ENCODE peak calls at places on chromosomes 6 and 20, in four cellular contexts. One of them, this sample, is unnamed.

GRCh38 chr6:157133856-157134255 is 189.5 kb downstream of the TMEM242 start:
- DNase-seq in HepG2: no peak
- DNase-seq in WTC11: no peak
- DNase-seq in K562: no peak
- DNase-seq in this sample: no peak

GRCh38 chr6:6661684-6662083 is 73.2 kb downstream of the LY86 start:
- DNase-seq in HepG2: peak
- DNase-seq in WTC11: no peak
- DNase-seq in K562: no peak
- DNase-seq in this sample: peak

GRCh38 chr6:161372422-161372793 is 98.5 kb upstream of the AGPAT4 start:
- DNase-seq in HepG2: no peak
- DNase-seq in WTC11: no peak
- DNase-seq in K562: no peak
- DNase-seq in this sample: no peak

GRCh38 chr6:155455766-155456165 is at the start of gene NOX3:
- DNase-seq in HepG2: no peak
- DNase-seq in WTC11: no peak
- DNase-seq in K562: no peak
- DNase-seq in this sample: no peak

GRCh38 chr6:129543981-129544380 is 166.0 kb downstream of the ARHGAP18 start:
- DNase-seq in HepG2: no peak
- DNase-seq in WTC11: no peak
- DNase-seq in K562: no peak
- DNase-seq in this sample: no peak

GRCh38 chr6:113859349-113860164 is 2.4 kb downstream of the MARCKS start:
- DNase-seq in HepG2: no peak
- DNase-seq in WTC11: peak
- DNase-seq in K562: no peak
- DNase-seq in this sample: peak

GRCh38 chr20:20076297-20077065 is 24.1 kb downstream of the CFAP61 start:
- DNase-seq in HepG2: no peak
- DNase-seq in WTC11: no peak
- DNase-seq in K562: no peak
- DNase-seq in this sample: no peak

GRCh38 chr6:119858901-119859300 is 509.3 kb upstream of the MAN1A1 start:
- DNase-seq in HepG2: no peak
- DNase-seq in WTC11: no peak
- DNase-seq in K562: no peak
- DNase-seq in this sample: no peak

GRCh38 chr6:139591075-139591474 is 216.6 kb upstream of the CITED2 start:
- DNase-seq in HepG2: no peak
- DNase-seq in WTC11: no peak
- DNase-seq in K562: no peak
- DNase-seq in this sample: no peak

GRCh38 chr6:109300874-109301273 is 81.4 kb downstream of the CD164 start:
- DNase-seq in HepG2: no peak
- DNase-seq in WTC11: no peak
- DNase-seq in K562: no peak
- DNase-seq in this sample: no peak

GRCh38 chr20:1722513-1723050 is 65.0 kb upstream of the SIRPG start:
- DNase-seq in HepG2: no peak
- DNase-seq in WTC11: no peak
- DNase-seq in K562: no peak
- DNase-seq in this sample: no peak

GRCh38 chr20:20010639-20011500 is 6.3 kb upstream of the NAA20 start:
- DNase-seq in HepG2: peak
- DNase-seq in WTC11: no peak
- DNase-seq in K562: no peak
- DNase-seq in this sample: no peak

GRCh38 chr6:159716247-159717086 is 10.8 kb upstream of the WTAP start:
- DNase-seq in HepG2: no peak
- DNase-seq in WTC11: no peak
- DNase-seq in K562: no peak
- DNase-seq in this sample: no peak

GRCh38 chr20:15220009-15220656 is 882.7 kb upstream of the FLRT3 start:
- DNase-seq in HepG2: no peak
- DNase-seq in WTC11: no peak
- DNase-seq in K562: no peak
- DNase-seq in this sample: no peak

GRCh38 chr6:108903796-108904195 is 55.6 kb downstream of the ARMC2 start:
- DNase-seq in HepG2: peak
- DNase-seq in WTC11: no peak
- DNase-seq in K562: no peak
- DNase-seq in this sample: no peak

GRCh38 chr6:145815875-145816274 is 1.3 kb upstream of the FBXO30 start:
- DNase-seq in HepG2: no peak
- DNase-seq in WTC11: no peak
- DNase-seq in K562: no peak
- DNase-seq in this sample: peak

GRCh38 chr6:32581275-32582095 is 8.2 kb downstream of the HLA-DRB1 start:
- DNase-seq in HepG2: no peak
- DNase-seq in WTC11: no peak
- DNase-seq in K562: no peak
- DNase-seq in this sample: no peak

GRCh38 chr6:169793408-169793807 is 42.0 kb downstream of the ERMARD start:
- DNase-seq in HepG2: no peak
- DNase-seq in WTC11: no peak
- DNase-seq in K562: no peak
- DNase-seq in this sample: no peak

GRCh38 chr6:129606664-129607063 is 103.3 kb downstream of the ARHGAP18 start:
- DNase-seq in HepG2: no peak
- DNase-seq in WTC11: no peak
- DNase-seq in K562: no peak
- DNase-seq in this sample: no peak

GRCh38 chr6:116365743-116366142 is 5.0 kb upstream of the DSE start:
- DNase-seq in HepG2: no peak
- DNase-seq in WTC11: no peak
- DNase-seq in K562: no peak
- DNase-seq in this sample: no peak

GRCh38 chr6:116364361-116364760 is 6.4 kb upstream of the DSE start:
- DNase-seq in HepG2: no peak
- DNase-seq in WTC11: no peak
- DNase-seq in K562: no peak
- DNase-seq in this sample: no peak

GRCh38 chr6:116362287-116362686 is 8.5 kb upstream of the DSE start:
- DNase-seq in HepG2: no peak
- DNase-seq in WTC11: no peak
- DNase-seq in K562: no peak
- DNase-seq in this sample: no peak

GRCh38 chr6:116366740-116367275 is 3.9 kb upstream of the DSE start:
- DNase-seq in HepG2: no peak
- DNase-seq in WTC11: no peak
- DNase-seq in K562: no peak
- DNase-seq in this sample: no peak

GRCh38 chr6:116363759-116364158 is 7.0 kb upstream of the DSE start:
- DNase-seq in HepG2: no peak
- DNase-seq in WTC11: no peak
- DNase-seq in K562: no peak
- DNase-seq in this sample: no peak
- TF ChIP-seq FOXJ3 in HepG2: no peak
- TF ChIP-seq FOXJ3 in WTC11: no peak
- TF ChIP-seq FOXJ3 in K562: no peak
- TF ChIP-seq FOXJ3 in this sample: no peak

GRCh38 chr20:50649587-50649986 is 41.8 kb downstream of the RIPOR3 start:
- DNase-seq in HepG2: no peak
- DNase-seq in WTC11: no peak
- DNase-seq in K562: no peak
- DNase-seq in this sample: peak

GRCh38 chr20:50648651-50649050 is 42.7 kb downstream of the RIPOR3 start:
- DNase-seq in HepG2: no peak
- DNase-seq in WTC11: no peak
- DNase-seq in K562: no peak
- DNase-seq in this sample: no peak

GRCh38 chr20:50646483-50646996 is 44.8 kb downstream of the RIPOR3 start:
- DNase-seq in HepG2: no peak
- DNase-seq in WTC11: no peak
- DNase-seq in K562: peak
- DNase-seq in this sample: no peak

GRCh38 chr20:50642288-50642803 is 49.0 kb downstream of the RIPOR3 start:
- DNase-seq in HepG2: no peak
- DNase-seq in WTC11: peak
- DNase-seq in K562: no peak
- DNase-seq in this sample: no peak

DNA sequence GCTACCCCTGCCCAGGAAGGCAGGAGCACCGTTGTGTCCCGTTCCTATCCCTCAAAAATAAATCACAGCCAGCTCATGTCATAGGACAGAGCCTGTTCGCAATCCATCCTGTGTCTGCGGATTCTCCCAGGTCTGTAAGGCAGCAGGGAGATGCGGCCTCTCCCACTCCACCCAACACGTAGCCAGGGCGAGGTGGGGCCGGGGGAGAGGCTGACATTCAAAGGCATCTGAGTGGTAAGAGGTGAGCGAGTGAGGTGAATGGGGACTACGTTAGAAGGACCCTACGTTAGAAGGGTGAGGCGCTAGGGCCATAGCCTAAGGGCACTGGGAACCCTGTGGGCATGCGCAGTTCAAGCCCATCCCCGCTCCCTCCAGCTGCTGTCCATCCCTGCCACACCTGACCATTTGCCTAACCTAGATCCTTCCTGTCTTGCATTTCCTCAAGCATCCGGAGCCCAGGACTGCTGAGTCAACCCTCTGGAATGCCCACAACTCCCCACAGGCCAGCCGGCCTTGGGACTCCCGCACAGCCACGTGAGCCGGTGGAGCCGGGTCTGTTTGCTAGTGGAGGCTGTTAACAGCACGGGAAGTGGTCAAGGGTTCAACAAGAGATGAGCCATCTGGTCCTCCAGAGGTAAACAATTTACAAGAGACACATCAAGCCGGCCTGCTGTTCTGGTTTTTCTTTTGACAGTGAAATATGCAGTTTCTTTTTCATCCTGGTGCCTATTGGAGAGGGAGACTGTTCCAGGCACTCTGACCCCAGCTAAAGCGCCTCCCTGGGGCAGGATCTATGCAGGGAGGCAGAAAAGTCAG is 45.9 kb downstream of the RIPOR3 start:
- DNase-seq in HepG2: peak
- DNase-seq in WTC11: peak
- DNase-seq in K562: no peak
- DNase-seq in this sample: no peak
- TF ChIP-seq FOXJ3 in HepG2: peak
- TF ChIP-seq FOXJ3 in WTC11: no peak
- TF ChIP-seq FOXJ3 in K562: no peak
- TF ChIP-seq FOXJ3 in this sample: no peak

GRCh38 chr6:711925-712324 is 19.0 kb upstream of the EXOC2 start:
- DNase-seq in HepG2: no peak
- DNase-seq in WTC11: no peak
- DNase-seq in K562: no peak
- DNase-seq in this sample: no peak

GRCh38 chr6:713351-713750 is 20.4 kb upstream of the EXOC2 start:
- DNase-seq in HepG2: no peak
- DNase-seq in WTC11: no peak
- DNase-seq in K562: no peak
- DNase-seq in this sample: no peak

GRCh38 chr6:712805-713204 is 19.9 kb upstream of the EXOC2 start:
- DNase-seq in HepG2: no peak
- DNase-seq in WTC11: no peak
- DNase-seq in K562: no peak
- DNase-seq in this sample: no peak

GRCh38 chr6:709471-710056 is 16.6 kb upstream of the EXOC2 start:
- DNase-seq in HepG2: no peak
- DNase-seq in WTC11: no peak
- DNase-seq in K562: no peak
- DNase-seq in this sample: no peak

GRCh38 chr6:710601-711571 is 17.9 kb upstream of the EXOC2 start:
- DNase-seq in HepG2: no peak
- DNase-seq in WTC11: peak
- DNase-seq in K562: no peak
- DNase-seq in this sample: peak
- TF ChIP-seq FOXJ3 in HepG2: no peak
- TF ChIP-seq FOXJ3 in WTC11: no peak
- TF ChIP-seq FOXJ3 in K562: no peak
- TF ChIP-seq FOXJ3 in this sample: no peak

DNA sequence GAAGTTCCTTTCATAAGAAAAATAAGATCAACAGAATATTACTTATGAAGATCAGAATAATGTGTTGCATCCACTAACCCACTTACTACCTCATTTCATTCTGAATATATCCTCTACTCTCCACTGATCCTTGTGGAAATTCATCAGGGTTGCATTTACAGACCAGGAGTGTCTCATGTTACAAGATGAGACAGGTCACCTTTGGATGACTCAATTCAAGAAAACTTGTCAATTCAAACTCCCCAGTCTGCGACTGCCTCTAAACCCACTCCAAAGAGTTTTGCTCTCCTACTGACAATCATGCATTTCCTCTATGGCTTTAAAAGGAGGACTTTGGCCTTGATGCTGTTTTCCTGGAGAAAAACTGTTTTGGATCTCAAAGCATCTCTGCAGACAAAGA is 68.4 kb downstream of the ID4 start:
- DNase-seq in HepG2: no peak
- DNase-seq in WTC11: no peak
- DNase-seq in K562: no peak
- DNase-seq in this sample: no peak
- TF ChIP-seq FOXJ3 in HepG2: no peak
- TF ChIP-seq FOXJ3 in WTC11: no peak
- TF ChIP-seq FOXJ3 in K562: no peak
- TF ChIP-seq FOXJ3 in this sample: no peak